ENCODE peak calls at places on chromosome 4, in eight cellular contexts. One of them, this sample, is unnamed.
A peak's percentile ranks its signal among the peaks of the same experiment; 100 is the strongest.

GRCh38 chr4:101186558-101187184 is 160.7 kb downstream of the PPP3CA start:
- DNase-seq in heart right ventricle: no peak
- DNase-seq in upper lobe of left lung: no peak
- DNase-seq in H9: no peak
- DNase-seq in psoas muscle: no peak
- DNase-seq in tibial nerve: no peak
- DNase-seq in A549: no peak
- DNase-seq in OCI-LY7: no peak
- DNase-seq in this sample: no peak

GRCh38 chr4:121138014-121138413 is 26.1 kb downstream of the TNIP3 start:
- DNase-seq in heart right ventricle: no peak
- DNase-seq in upper lobe of left lung: no peak
- DNase-seq in H9: no peak
- DNase-seq in psoas muscle: no peak
- DNase-seq in tibial nerve: no peak
- DNase-seq in A549: no peak
- DNase-seq in OCI-LY7: no peak
- DNase-seq in this sample: peak; percentile 29

GRCh38 chr4:174365018-174365587 is 81.4 kb downstream of the CEP44 start:
- DNase-seq in heart right ventricle: peak; percentile 14
- DNase-seq in upper lobe of left lung: no peak
- DNase-seq in H9: no peak
- DNase-seq in psoas muscle: no peak
- DNase-seq in tibial nerve: no peak
- DNase-seq in A549: peak; percentile 53
- DNase-seq in OCI-LY7: peak; percentile 42
- DNase-seq in this sample: no peak

GRCh38 chr4:95124906-95125504 is 367.2 kb downstream of the BMPR1B start:
- DNase-seq in heart right ventricle: peak; percentile 5
- DNase-seq in upper lobe of left lung: no peak
- DNase-seq in H9: peak; percentile 41
- DNase-seq in psoas muscle: no peak
- DNase-seq in tibial nerve: no peak
- DNase-seq in A549: peak; percentile 81
- DNase-seq in OCI-LY7: peak; percentile 25
- DNase-seq in this sample: no peak

GRCh38 chr4:120517966-120518365 is 404.6 kb downstream of the PRDM5 start:
- DNase-seq in heart right ventricle: peak; percentile 65
- DNase-seq in upper lobe of left lung: no peak
- DNase-seq in H9: peak; percentile 34
- DNase-seq in psoas muscle: no peak
- DNase-seq in tibial nerve: no peak
- DNase-seq in A549: peak; percentile 74
- DNase-seq in OCI-LY7: no peak
- DNase-seq in this sample: no peak

GRCh38 chr4:96037705-96038104 is 197.8 kb downstream of the PDHA2 start:
- DNase-seq in heart right ventricle: no peak
- DNase-seq in upper lobe of left lung: no peak
- DNase-seq in H9: no peak
- DNase-seq in psoas muscle: no peak
- DNase-seq in tibial nerve: no peak
- DNase-seq in A549: no peak
- DNase-seq in OCI-LY7: no peak
- DNase-seq in this sample: no peak

GRCh38 chr4:69070590-69070989 is 25.7 kb upstream of the UGT2B7 start:
- DNase-seq in heart right ventricle: no peak
- DNase-seq in upper lobe of left lung: no peak
- DNase-seq in H9: no peak
- DNase-seq in psoas muscle: no peak
- DNase-seq in tibial nerve: no peak
- DNase-seq in A549: no peak
- DNase-seq in OCI-LY7: no peak
- DNase-seq in this sample: no peak

GRCh38 chr4:113741971-113742370 is 19.6 kb downstream of the CAMK2D start:
- DNase-seq in heart right ventricle: no peak
- DNase-seq in upper lobe of left lung: no peak
- DNase-seq in H9: no peak
- DNase-seq in psoas muscle: no peak
- DNase-seq in tibial nerve: no peak
- DNase-seq in A549: no peak
- DNase-seq in OCI-LY7: no peak
- DNase-seq in this sample: no peak

GRCh38 chr4:111934294-111934693 is 211.0 kb upstream of the FAM241A start:
- DNase-seq in heart right ventricle: no peak
- DNase-seq in upper lobe of left lung: no peak
- DNase-seq in H9: no peak
- DNase-seq in psoas muscle: no peak
- DNase-seq in tibial nerve: no peak
- DNase-seq in A549: no peak
- DNase-seq in OCI-LY7: no peak
- DNase-seq in this sample: no peak

DNA sequence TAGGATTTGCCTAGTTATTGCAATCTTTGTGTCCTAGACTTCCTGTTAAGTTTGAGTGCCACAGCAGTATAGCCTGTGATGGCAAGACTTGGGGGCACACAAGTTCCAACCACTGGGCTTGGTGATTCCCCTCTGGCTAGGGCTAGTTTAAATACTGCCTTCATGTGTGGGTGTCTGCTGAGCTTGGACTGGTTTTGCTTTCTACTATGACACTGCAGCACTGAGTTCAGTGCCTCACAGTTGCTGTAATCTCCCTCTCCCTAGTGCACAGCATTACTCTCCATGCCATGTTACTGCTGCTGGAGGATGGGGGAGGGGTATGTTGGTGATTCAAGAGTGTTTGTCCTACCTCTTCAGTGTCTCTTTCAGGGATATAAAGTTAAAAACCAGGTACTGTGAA is 379.6 kb downstream of the IL15 start:
- DNase-seq in heart right ventricle: no peak
- DNase-seq in upper lobe of left lung: no peak
- DNase-seq in H9: no peak
- DNase-seq in psoas muscle: no peak
- DNase-seq in tibial nerve: no peak
- DNase-seq in A549: no peak
- DNase-seq in OCI-LY7: no peak
- DNase-seq in this sample: no peak
- H3K9me3 ChIP-seq in heart right ventricle: no peaks in the 10 kb centered on the region
- H3K9me3 ChIP-seq in upper lobe of left lung: no peaks in the 10 kb centered on the region
- H3K9me3 ChIP-seq in H9: no peaks in the 10 kb centered on the region
- H3K9me3 ChIP-seq in psoas muscle: no peaks in the 10 kb centered on the region
- H3K9me3 ChIP-seq in tibial nerve: peaks cover 2% of the 10 kb centered on the region
- H3K9me3 ChIP-seq in A549: no peaks in the 10 kb centered on the region
- H3K9me3 ChIP-seq in OCI-LY7: no peaks in the 10 kb centered on the region
- H3K9me3 ChIP-seq in this sample: no peaks in the 10 kb centered on the region

DNA sequence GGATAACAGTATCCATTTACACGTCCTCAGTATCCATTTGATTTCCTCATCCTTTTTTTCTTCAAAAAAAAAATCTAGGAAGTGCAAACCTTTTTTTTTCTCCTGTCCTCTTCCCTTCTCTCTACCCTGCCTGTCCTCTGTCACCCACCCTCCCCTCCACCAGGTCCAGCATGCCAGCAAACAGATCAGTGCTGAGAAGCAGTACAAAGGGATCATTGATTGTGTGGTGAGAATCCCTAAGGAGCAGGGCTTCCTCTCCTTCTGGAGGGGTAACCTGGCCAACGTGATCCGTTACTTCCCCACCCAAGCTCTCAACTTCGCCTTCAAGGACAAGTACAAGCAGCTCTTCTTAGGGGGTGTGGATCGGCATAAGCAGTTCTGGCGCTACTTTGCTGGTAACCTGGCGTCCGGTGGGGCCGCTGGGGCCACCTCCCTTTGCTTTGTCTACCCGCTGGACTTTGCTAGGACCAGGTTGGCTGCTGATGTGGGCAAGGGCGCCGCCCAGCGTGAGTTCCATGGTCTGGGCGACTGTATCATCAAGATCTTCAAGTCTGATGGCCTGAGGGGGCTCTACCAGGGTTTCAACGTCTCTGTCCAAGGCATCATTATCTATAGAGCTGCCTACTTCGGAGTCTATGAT is 1.7 kb downstream of the SLC25A4 start:
- DNase-seq in heart right ventricle: no peak
- DNase-seq in upper lobe of left lung: peak; percentile 79
- DNase-seq in H9: no peak
- DNase-seq in psoas muscle: peak; percentile 23
- DNase-seq in tibial nerve: no peak
- DNase-seq in A549: no peak
- DNase-seq in OCI-LY7: no peak
- DNase-seq in this sample: no peak
- H3K27ac ChIP-seq in heart right ventricle: peak overlapping the region; percentile 88
- H3K27ac ChIP-seq in upper lobe of left lung: no peak overlapping the region
- H3K27ac ChIP-seq in H9: no peak overlapping the region
- H3K27ac ChIP-seq in psoas muscle: peak overlapping the region; percentile 91
- H3K27ac ChIP-seq in tibial nerve: no peak overlapping the region
- H3K27ac ChIP-seq in A549: no peak overlapping the region
- H3K27ac ChIP-seq in OCI-LY7: no peak overlapping the region
- H3K27ac ChIP-seq in this sample: no peak overlapping the region

DNA sequence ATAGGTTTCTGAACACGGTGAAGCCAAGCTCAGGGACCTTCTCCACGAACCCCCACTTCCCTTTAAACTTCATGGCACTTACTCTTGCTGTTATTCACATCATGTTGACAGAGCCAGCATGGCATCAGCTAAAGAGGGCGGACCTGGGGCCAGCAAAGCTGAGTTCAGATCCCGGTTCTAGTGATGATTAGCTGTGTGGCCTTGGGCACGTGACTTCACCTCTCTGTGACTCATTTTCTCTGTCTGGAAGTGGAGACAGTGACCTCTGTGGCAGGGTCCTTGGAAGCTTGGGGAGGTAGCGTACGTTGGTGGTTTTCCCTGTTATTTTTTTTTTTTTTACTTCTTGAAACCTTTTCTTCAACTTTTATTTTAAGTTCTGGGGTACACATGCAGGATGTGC is 13.4 kb downstream of the EVC start:
- DNase-seq in heart right ventricle: no peak
- DNase-seq in upper lobe of left lung: no peak
- DNase-seq in H9: no peak
- DNase-seq in psoas muscle: no peak
- DNase-seq in tibial nerve: no peak
- DNase-seq in A549: peak; percentile 41
- DNase-seq in OCI-LY7: no peak
- DNase-seq in this sample: no peak
- TF ChIP-seq CTCF in heart right ventricle: no peak
- TF ChIP-seq CTCF in upper lobe of left lung: no peak
- TF ChIP-seq CTCF in H9: no peak
- TF ChIP-seq CTCF in psoas muscle: no peak
- TF ChIP-seq CTCF in tibial nerve: no peak
- TF ChIP-seq CTCF in A549: no peak
- TF ChIP-seq CTCF in OCI-LY7: no peak
- TF ChIP-seq CTCF in this sample: no peak

DNA sequence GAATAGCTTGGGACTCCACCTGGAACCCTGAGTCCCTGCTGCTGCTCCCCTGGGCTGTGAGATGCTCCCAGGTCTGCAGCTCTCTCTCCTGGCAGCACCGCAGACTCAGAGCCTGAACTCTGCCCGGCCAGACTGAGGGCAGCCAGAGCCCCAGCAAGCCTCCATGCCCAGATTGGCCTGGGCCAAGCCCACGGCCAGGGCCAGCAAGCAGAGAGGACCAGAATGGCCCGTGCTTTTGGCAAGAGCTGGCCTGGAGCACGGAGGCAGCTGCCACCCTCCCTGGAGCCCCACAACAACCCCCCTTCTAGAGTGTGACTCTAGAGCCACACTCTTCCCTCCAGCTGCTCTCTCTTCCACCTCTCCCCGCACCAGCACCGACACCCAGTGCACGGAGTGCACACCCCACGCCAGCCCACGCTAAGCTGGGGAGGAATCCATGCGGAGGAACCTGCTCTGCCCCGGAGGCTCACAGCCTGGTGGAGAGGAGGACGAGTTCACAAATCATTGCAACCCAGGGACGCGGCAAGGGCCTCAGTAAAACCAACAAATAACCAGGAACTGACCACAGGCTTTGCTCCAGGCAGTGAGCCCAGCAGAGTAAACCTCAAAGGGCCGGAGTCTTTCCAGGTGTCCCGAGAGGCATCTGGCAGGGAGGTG is 110.3 kb downstream of the HMX1 start:
- DNase-seq in heart right ventricle: no peak
- DNase-seq in upper lobe of left lung: peak; percentile 60
- DNase-seq in H9: no peak
- DNase-seq in psoas muscle: no peak
- DNase-seq in tibial nerve: no peak
- DNase-seq in A549: no peak
- DNase-seq in OCI-LY7: no peak
- DNase-seq in this sample: no peak
- H3K9me3 ChIP-seq in heart right ventricle: no peaks in the 10 kb centered on the region
- H3K9me3 ChIP-seq in upper lobe of left lung: no peaks in the 10 kb centered on the region
- H3K9me3 ChIP-seq in H9: no peaks in the 10 kb centered on the region
- H3K9me3 ChIP-seq in psoas muscle: no peaks in the 10 kb centered on the region
- H3K9me3 ChIP-seq in tibial nerve: no peaks in the 10 kb centered on the region
- H3K9me3 ChIP-seq in A549: no peaks in the 10 kb centered on the region
- H3K9me3 ChIP-seq in OCI-LY7: no peaks in the 10 kb centered on the region
- H3K9me3 ChIP-seq in this sample: no peaks in the 10 kb centered on the region

DNA sequence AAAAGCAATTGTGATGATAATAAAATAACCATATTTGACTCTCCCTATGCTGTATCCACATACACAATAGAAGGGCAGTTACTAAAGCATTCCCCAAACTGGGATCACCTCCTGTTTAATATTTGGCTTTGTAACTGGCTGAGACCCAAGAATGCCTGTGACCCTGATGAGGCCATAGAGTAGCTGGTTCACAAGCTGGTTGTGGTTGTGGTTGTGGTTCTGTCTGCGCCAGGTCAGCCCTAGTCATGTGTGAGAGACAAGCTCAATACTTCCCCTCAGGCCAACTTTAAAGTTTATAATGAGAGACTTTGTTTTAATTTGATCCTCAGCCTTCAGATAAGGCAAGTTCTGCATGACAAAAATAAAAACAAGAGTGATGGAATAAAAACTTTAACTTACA is 209.9 kb downstream of the PARM1 start:
- DNase-seq in heart right ventricle: no peak
- DNase-seq in upper lobe of left lung: no peak
- DNase-seq in H9: no peak
- DNase-seq in psoas muscle: no peak
- DNase-seq in tibial nerve: no peak
- DNase-seq in A549: no peak
- DNase-seq in OCI-LY7: no peak
- DNase-seq in this sample: no peak
- H3K27ac ChIP-seq in heart right ventricle: peak overlapping the region; percentile 13
- H3K27ac ChIP-seq in upper lobe of left lung: no peak overlapping the region
- H3K27ac ChIP-seq in H9: no peak overlapping the region
- H3K27ac ChIP-seq in psoas muscle: no peak overlapping the region
- H3K27ac ChIP-seq in tibial nerve: no peak overlapping the region
- H3K27ac ChIP-seq in A549: no peak overlapping the region
- H3K27ac ChIP-seq in OCI-LY7: no peak overlapping the region
- H3K27ac ChIP-seq in this sample: no peak overlapping the region

This sample was measured in CD4-positive, alpha-beta T cell.